ENCODE peak calls at places on chromosomes 1 and 21, in five cellular contexts. R is upper lobe of right lung; M is HCT116; W is CD8-positive, alpha-beta memory T cell; J is PC-3. A is an unnamed sample.
A peak's percentile ranks its signal among the peaks of the same experiment; 100 is the strongest.

GRCh38 chr1:207646891-207647290 is 2.0 kb downstream of the CR1L start:
- DNase-seq in J (no peak), R (no peak), M (no peak), W (no peak), A (no peak)

GRCh38 chr1:20871419-20871818 is 84.3 kb upstream of the HP1BP3 start:
- DNase-seq in J (no peak), M (no peak), R (no peak), W (no peak), A (no peak)

GRCh38 chr1:182910143-182910542 is 42.8 kb downstream of the SHCBP1L start:
- DNase-seq in W (no peak), M (peak; percentile 6), R (no peak), J (no peak), A (no peak)

GRCh38 chr21:41640756-41641509 is 125.9 kb downstream of the RIPK4 start:
- DNase-seq in W (no peak), R (peak; percentile 22), J (peak; percentile 82), M (no peak), A (no peak)

GRCh38 chr1:234743866-234744581 is 134.0 kb upstream of the IRF2BP2 start:
- DNase-seq in M (no peak), W (no peak), J (no peak), R (peak; percentile 19), A (no peak)

GRCh38 chr1:167904641-167905040 is 9.3 kb downstream of the ADCY10 start:
- DNase-seq in M (no peak), R (no peak), W (no peak), J (peak; percentile 51), A (no peak)

GRCh38 chr1:181680871-181681270 is 197.6 kb downstream of the CACNA1E start:
- DNase-seq in R (no peak), M (no peak), W (no peak), J (no peak), A (no peak)

GRCh38 chr1:227541129-227541528 is 22.2 kb upstream of the ZNF678 start:
- DNase-seq in M (no peak), W (no peak), R (no peak), J (no peak), A (no peak)

GRCh38 chr1:19137158-19137557 is 72.9 kb downstream of the UBR4 start:
- DNase-seq in M (no peak), W (no peak), J (no peak), R (no peak), A (no peak)

GRCh38 chr1:229664133-229664689 is 38.2 kb downstream of the URB2 start:
- DNase-seq in J (no peak), W (peak; percentile 54), M (no peak), R (no peak), A (no peak)

GRCh38 chr1:205590777-205591513 is 40.9 kb downstream of the ELK4 start:
- DNase-seq in J (no peak), M (no peak), R (no peak), W (no peak), A (no peak)

GRCh38 chr1:119862276-119862675 is 34.0 kb downstream of the ADAM30 start:
- DNase-seq in M (no peak), R (no peak), W (no peak), J (no peak), A (peak; percentile 29)

GRCh38 chr1:154988053-154988954 is 5.1 kb upstream of the LENEP start:
- DNase-seq in W (no peak), M (no peak), J (no peak), R (no peak), A (no peak)

GRCh38 chr21:32186843-32187242 is 92.0 kb downstream of the MIS18A start:
- DNase-seq in M (no peak), J (no peak), W (no peak), R (no peak), A (no peak)

GRCh38 chr1:220498188-220498587 is 29.7 kb upstream of the MARK1 start:
- DNase-seq in R (no peak), J (peak; percentile 50), M (no peak), W (no peak), A (no peak)

GRCh38 chr1:97599447-97599846 is 321.4 kb downstream of the DPYD start:
- DNase-seq in M (no peak), J (peak; percentile 8), R (no peak), W (no peak), A (no peak)

GRCh38 chr1:229758101-229759036 is 132.3 kb downstream of the URB2 start:
- DNase-seq in W (no peak), J (peak; percentile 39), M (no peak), R (no peak), A (no peak)

DNA sequence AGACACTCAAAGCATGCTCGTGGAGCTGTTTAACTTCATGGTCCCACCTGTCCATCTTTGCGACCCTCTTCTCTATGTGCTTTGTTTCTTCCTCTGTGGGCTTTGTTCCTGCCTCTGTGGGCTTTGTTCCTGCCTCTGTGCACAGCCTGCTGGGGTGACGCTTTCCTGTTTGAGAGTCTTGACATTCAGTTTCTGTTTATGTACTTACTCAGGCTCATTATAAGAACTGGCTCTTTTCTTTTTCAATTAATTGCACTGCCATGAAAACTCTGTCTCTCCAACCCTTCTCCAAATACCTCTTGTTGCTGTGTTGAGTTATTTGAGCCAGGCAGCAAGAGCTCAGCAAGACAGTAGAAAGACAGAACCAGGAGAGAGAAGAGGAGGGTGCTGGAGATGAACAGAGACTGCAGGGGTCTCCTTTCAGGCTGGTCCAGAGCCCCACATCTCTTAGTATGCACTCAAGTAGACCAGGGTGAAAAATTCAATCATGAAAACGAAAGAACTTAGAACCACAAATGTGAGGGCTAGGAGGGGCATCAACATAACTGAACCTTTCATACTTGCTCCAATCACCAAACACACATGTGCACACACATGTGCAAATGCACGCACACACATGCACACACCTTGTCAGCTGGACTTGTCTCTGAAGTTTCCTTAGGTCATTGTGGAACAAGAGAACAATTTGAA is 88.3 kb upstream of the SGIP1 start:
- DNase-seq in M (no peak), W (peak; percentile 41), R (no peak), J (no peak), A (no peak)
- H3K4me3 ChIP-seq in M (no peak overlapping the region), W (peak overlapping the region; percentile 46), R (no peak overlapping the region), J (no peak overlapping the region), A (no peak overlapping the region)

GRCh38 chr1:231395051-231395995 is 26.8 kb downstream of the EGLN1 start:
- DNase-seq in M (peak; percentile 79), J (peak; percentile 88), R (no peak), W (no peak), A (peak; percentile 82)
- H3K27ac ChIP-seq in M (peak overlapping the region; percentile 55), J (peak overlapping the region; percentile 88), R (peak overlapping the region; percentile 26), W (no peak overlapping the region), A (peak overlapping the region; percentile 91)

GRCh38 chr1:171352554-171352953 is 38.6 kb downstream of the FMO4 start:
- DNase-seq in J (no peak), R (no peak), M (no peak), W (no peak), A (no peak)
- H3K27me3 ChIP-seq in J (peaks cover under 1% of the 10 kb centered on the region), R (no peaks in the 10 kb centered on the region), M (no peaks in the 10 kb centered on the region), W (no peaks in the 10 kb centered on the region), A (no peaks in the 10 kb centered on the region)

DNA sequence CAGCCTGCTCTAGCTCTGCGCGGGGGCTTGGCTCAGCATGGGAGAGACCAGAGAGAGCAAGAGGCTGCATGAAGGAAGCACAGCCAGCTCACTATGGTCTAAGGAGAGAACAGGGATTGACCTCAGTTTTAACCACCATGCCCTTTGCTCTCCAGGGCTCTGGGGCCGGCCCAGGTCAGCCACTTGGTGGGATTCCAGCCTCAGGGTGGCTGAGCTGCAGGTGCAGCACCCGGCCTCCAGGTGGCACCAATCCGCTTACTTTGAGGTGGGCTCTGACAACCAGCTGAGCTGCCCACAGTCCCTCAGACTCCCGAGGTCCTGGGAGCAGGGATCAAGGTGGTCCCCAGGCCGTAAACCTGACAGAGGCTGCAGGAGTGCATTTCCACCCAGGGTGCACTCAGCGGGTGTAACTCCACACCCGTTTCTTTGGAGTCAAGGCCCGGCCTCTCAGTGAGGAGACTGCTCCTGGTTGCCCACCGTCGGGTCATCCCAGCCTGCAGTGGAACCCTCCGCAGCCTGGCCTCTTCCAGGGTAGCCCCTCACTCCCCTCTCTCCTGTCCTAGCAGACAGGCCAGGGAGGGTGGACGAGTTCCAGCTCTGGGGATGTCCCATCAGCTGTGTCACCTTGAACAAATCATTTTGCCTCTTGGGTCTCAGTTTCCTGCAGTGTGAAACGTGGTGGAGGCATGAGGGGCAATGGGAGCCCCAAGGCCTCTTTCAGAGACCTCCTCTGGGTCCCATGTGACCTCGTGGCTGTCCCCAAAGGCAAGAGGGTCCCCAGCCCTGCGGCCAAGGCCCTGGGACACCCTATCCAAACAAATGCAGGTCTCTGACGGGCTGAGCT is 607 bp upstream of the LGR6 start:
- DNase-seq in J (peak; percentile 58), M (no peak), R (peak; percentile 78), W (peak; percentile 38), A (no peak)
- H3K4me3 ChIP-seq in J (no peak overlapping the region), M (no peak overlapping the region), R (peak overlapping the region; percentile 26), W (no peak overlapping the region), A (no peak overlapping the region)

DNA sequence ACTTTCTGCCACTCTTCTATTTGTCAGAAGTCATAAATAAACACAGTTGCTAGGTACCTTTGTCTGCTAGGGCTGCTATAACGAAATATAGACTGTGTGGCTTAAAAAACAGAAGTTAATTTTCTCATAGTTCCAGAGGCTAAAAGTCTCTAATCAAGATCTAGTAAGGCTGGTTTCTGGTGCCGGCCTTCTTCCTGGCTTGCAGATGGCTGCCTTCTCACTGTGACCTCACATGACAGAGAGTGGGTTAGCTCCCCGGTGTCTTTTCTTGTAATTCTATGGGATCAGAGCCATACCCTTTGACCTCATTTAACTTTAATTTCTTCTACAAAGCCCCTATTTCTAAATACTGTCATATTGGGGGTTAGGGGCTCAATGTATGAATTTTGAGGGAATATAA is 5.9 kb downstream of the PDC start:
- DNase-seq in R (no peak), J (no peak), W (no peak), M (no peak), A (no peak)
- H3K27ac ChIP-seq in R (no peak overlapping the region), J (no peak overlapping the region), W (no peak overlapping the region), M (no peak overlapping the region), A (no peak overlapping the region)

DNA sequence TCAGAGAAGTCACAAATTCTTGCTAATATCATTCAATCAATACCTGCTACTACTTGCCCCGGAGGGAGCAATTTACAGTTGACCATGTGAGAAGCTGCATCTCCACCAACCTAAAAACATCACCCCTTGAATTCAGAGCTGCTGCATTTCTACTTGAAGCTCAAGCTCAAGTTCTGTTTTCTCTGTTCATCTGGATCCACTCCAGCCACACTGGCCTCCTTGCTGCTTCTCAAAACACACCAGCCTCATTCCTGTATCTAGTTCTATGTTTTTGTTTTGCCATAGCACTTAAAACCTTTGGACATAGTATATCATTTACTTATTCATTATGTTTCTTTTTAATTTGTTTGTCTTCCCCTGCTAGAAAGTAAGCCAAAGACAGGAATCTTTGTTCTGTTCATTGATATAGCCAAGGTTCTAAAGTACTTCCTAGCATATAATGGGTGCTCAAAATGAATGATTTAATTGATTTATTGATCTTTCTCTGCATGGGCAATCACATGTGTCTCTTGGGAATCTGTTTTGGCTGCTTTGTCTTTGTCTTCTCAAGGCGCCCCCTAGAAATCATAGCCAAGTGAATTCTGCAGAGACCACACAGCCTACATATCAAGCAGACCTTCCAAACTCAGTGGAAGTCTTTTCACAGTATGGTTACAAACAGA is 23.6 kb downstream of the SYF2 start:
- DNase-seq in M (no peak), J (no peak), R (no peak), W (no peak), A (no peak)
- H3K27me3 ChIP-seq in M (peaks cover 3% of the 10 kb centered on the region), J (no peaks in the 10 kb centered on the region), R (peaks cover 4% of the 10 kb centered on the region), W (peaks cover 4% of the 10 kb centered on the region), A (peaks cover 15% of the 10 kb centered on the region)

DNA sequence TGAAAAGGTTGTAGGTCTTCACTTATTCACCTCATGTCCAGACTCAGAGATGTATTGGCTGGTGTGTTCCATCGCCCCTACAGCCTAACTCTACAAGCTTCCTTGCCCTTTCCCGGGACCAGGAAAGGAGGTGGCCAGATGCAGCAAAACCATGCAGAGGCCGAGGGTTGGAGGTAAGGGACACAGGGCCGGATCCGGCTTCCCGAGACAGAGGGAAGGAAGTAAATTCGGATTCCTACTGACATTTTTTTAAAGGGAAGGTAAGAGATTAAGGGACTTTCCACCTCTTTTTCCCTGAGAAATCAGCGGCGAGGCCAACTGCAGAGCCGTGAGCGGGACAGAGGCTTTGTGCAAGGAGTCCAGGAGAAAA is 12.7 kb downstream of the EPHA10 start:
- DNase-seq in R (no peak), W (no peak), J (no peak), M (no peak), A (no peak)
- H3K4me3 ChIP-seq in R (peak overlapping the region; percentile 30), W (no peak overlapping the region), J (peak overlapping the region; percentile 59), M (peak overlapping the region; percentile 61), A (no peak overlapping the region)